ENCODE peak calls at places on chromosomes 13 and 19, in eight cellular contexts. C, Y, Q, O, L, F, X and T are unnamed samples. For H3K27me3, the result is how much of the 10 kb centered on the place peaks cover.

GRCh38 chr19:17931532-17932191 is 1.2 kb upstream of the CCDC124 start:
- DNase-seq in X (no peak), Q (no peak), O (no peak), C (no peak), F (no peak), Y (no peak), L (no peak), T (peak)

GRCh38 chr19:12779162-12779993 is 4.0 kb upstream of the HOOK2 start:
- DNase-seq in Y (peak), L (peak), Q (no peak), X (no peak), F (no peak), O (no peak), C (peak), T (peak)

GRCh38 chr19:12843999-12844732 is 5.9 kb downstream of the MAST1 start:
- DNase-seq in O (no peak), Y (no peak), Q (no peak), L (no peak), X (no peak), F (no peak), C (no peak), T (no peak)

GRCh38 chr19:5693195-5694166 is 3.4 kb downstream of the RPL36 start:
- DNase-seq in Q (no peak), X (no peak), F (no peak), C (peak), Y (no peak), O (no peak), L (no peak), T (no peak)

GRCh38 chr13:29170451-29171082 is 350.4 kb downstream of the MTUS2 start:
- DNase-seq in F (no peak), L (no peak), C (no peak), Q (no peak), X (no peak), Y (no peak), O (no peak), T (no peak)

GRCh38 chr19:21264891-21265290 is 64.3 kb downstream of the ZNF708 start:
- DNase-seq in Y (no peak), Q (no peak), C (no peak), L (no peak), F (no peak), X (no peak), O (no peak), T (no peak)

GRCh38 chr13:21089827-21090226 is 28.4 kb upstream of the LATS2 start:
- DNase-seq in L (no peak), X (no peak), Q (no peak), Y (no peak), C (no peak), F (no peak), O (no peak), T (no peak)

GRCh38 chr13:97388385-97388784 is 45.6 kb upstream of the RAP2A start:
- DNase-seq in F (no peak), L (no peak), O (no peak), C (peak), Q (no peak), Y (no peak), X (no peak), T (no peak)

GRCh38 chr19:38796154-38796553 is 7.2 kb downstream of the LGALS7B start:
- DNase-seq in F (no peak), Q (no peak), C (no peak), L (no peak), O (no peak), Y (no peak), X (no peak), T (no peak)

GRCh38 chr13:102580552-102581169 is 16.1 kb upstream of the TPP2 start:
- DNase-seq in X (no peak), F (peak), Y (peak), L (peak), O (no peak), C (peak), Q (peak), T (peak)

GRCh38 chr13:94640676-94641075 is 39.0 kb downstream of the GPR180 start:
- DNase-seq in O (no peak), X (no peak), Q (no peak), Y (no peak), L (no peak), F (no peak), C (no peak), T (no peak)

GRCh38 chr19:42080764-42081375 is 4.9 kb downstream of the ZNF574 start:
- DNase-seq in Y (no peak), X (no peak), L (no peak), O (no peak), Q (no peak), C (no peak), F (no peak), T (no peak)

GRCh38 chr13:43154839-43155238 is 131.5 kb downstream of the DNAJC15 start:
- DNase-seq in O (no peak), Q (no peak), C (no peak), X (no peak), Y (no peak), F (no peak), L (no peak), T (no peak)

GRCh38 chr19:13262450-13262849 is 112.2 kb downstream of the IER2 start:
- DNase-seq in L (peak), F (peak), C (peak), X (no peak), Y (peak), Q (no peak), O (no peak), T (peak)

GRCh38 chr19:52735734-52736133 is 890 bp upstream of the ZNF611 start:
- DNase-seq in Q (no peak), X (no peak), L (peak), F (no peak), O (no peak), Y (no peak), C (no peak), T (peak)

GRCh38 chr13:39789451-39789850 is 134.0 kb downstream of the COG6 start:
- DNase-seq in Q (no peak), Y (no peak), X (no peak), O (no peak), C (no peak), F (no peak), L (no peak), T (no peak)

GRCh38 chr19:5719274-5719960 is 529 bp downstream of the LONP1 start:
- DNase-seq in F (no peak), O (no peak), X (no peak), Q (no peak), C (no peak), Y (peak), L (no peak), T (peak)

GRCh38 chr13:98345103-98345899 is 168.2 kb upstream of the RNF113B start:
- DNase-seq in C (peak), O (no peak), Q (no peak), Y (no peak), X (no peak), L (no peak), F (no peak), T (no peak)

GRCh38 chr13:113629814-113630213 is 28.2 kb downstream of the ATP4B start:
- DNase-seq in L (no peak), X (no peak), Q (no peak), C (no peak), Y (no peak), F (no peak), O (no peak), T (no peak)

GRCh38 chr13:50400035-50400726 is 384.9 kb downstream of the KCNRG start:
- DNase-seq in X (no peak), O (no peak), L (no peak), Y (no peak), C (no peak), F (no peak), Q (no peak), T (no peak)

GRCh38 chr19:16386619-16387240 is 62.1 kb downstream of the KLF2 start:
- DNase-seq in Q (peak), X (no peak), Y (peak), F (peak), C (peak), L (peak), O (peak), T (peak)

GRCh38 chr13:100722517-100722916 is 47.9 kb upstream of the TMTC4 start:
- DNase-seq in O (no peak), F (no peak), Y (no peak), L (no peak), C (no peak), Q (no peak), X (no peak), T (peak)

GRCh38 chr13:100724568-100724967 is 50.0 kb upstream of the TMTC4 start:
- DNase-seq in O (no peak), X (no peak), Q (no peak), C (no peak), L (no peak), F (no peak), Y (no peak), T (no peak)

GRCh38 chr13:100725472-100725871 is 50.9 kb upstream of the TMTC4 start:
- DNase-seq in F (no peak), C (no peak), X (no peak), Y (no peak), O (no peak), L (no peak), Q (no peak), T (no peak)

DNA sequence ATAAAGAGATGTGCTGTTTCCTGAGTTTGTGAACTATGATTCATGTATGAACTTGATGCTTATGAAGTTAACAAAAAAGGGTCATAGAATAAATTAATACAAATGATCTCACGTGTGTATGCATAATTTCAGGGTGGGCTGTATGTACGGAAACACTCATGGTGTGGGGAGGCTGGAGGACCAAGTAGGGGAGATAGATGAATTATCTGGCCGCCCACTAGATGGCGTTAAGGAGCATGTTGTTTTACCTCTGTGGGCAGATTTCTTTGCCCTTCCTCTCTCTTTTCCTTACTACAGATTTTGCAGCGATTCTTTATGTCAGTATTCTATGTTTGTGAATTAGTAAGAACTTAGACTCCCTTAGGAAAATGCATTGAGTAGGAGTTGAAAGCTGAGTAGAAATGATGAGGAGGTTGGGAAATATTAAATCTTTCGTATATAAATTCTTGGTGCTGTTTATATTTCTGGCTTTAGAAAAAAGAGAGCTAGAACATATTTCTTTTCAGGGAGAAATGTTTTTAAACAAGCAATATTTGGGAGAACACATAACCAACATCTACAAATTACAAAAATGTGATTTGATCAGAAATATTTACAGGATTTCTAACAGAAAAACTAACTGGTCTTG is 47.4 kb upstream of the TMTC4 start:
- DNase-seq in O (peak), L (peak), Y (peak), X (no peak), Q (peak), F (peak), C (peak), T (peak)
- TF ChIP-seq REST in O (no peak), L (no peak), Y (no peak), X (no peak), Q (no peak), F (no peak), C (no peak), T (no peak)

GRCh38 chr19:53978975-53979801 is 12.2 kb upstream of the CACNG6 start:
- DNase-seq in Y (no peak), C (no peak), X (no peak), L (no peak), Q (no peak), O (no peak), F (no peak), T (peak)
- H3K27me3 ChIP-seq in Y (under half), C (under half), X (under half), L (under half), Q (under half), O (under half), F (under half), T (under half)

GRCh38 chr19:3184847-3185481 is 766 bp upstream of the NCLN start:
- DNase-seq in Y (peak), C (peak), Q (no peak), L (no peak), X (no peak), O (no peak), F (no peak), T (peak)

GRCh38 chr19:3187662-3188511 is 2.2 kb downstream of the NCLN start:
- DNase-seq in C (no peak), F (no peak), Y (no peak), Q (no peak), L (no peak), O (no peak), X (no peak), T (no peak)

GRCh38 chr19:3186891-3187661 is 1.3 kb downstream of the NCLN start:
- DNase-seq in L (no peak), C (no peak), F (no peak), Y (peak), Q (no peak), X (no peak), O (no peak), T (no peak)

GRCh38 chr19:3185482-3186376 is at the start of gene NCLN:
- DNase-seq in O (peak), X (peak), L (peak), C (peak), F (peak), Y (peak), Q (peak), T (peak)

DNA sequence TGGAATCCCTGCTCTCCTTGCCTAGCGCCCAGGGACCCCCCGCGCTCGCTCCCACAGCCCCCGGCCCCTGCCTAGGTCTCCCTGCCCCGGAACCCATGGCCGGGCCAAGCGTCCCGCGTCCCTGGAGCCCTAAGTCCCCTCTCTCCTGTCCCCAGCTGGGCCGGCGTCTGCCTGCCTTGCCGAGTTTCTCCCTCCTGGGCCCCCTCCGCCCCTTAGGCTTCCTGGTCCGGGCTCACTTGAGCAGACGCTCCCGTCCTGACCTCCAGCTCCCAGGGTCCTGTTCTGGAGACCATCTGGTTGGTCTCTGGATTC is 603 bp downstream of the NCLN start:
- DNase-seq in F (no peak), Y (peak), C (peak), Q (no peak), O (no peak), X (no peak), L (no peak), T (peak)
- TF ChIP-seq REST in F (no peak), Y (no peak), C (no peak), Q (no peak), O (no peak), X (no peak), L (no peak), T (no peak)

DNA sequence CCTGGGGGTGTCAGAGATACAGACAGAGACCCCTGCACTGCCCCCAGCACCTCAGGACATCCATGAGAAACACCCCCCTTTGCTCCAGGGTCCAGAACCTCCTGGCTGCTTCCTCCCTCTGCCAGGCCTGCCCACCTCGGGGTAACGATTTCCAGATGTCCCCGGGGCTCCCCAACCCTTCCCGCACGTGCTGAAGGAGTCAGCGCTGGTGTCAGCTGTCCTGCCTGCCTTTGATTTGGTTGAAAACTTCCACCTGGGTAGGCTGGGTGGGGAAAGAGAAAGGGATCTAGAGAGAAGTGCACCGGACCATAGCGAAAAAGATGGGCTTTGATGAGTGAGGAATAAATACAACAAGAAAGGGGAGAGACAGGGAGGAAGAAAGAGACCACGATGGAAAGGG is 1.5 kb upstream of the CGB7 start:
- DNase-seq in X (no peak), Q (no peak), O (no peak), F (no peak), Y (no peak), L (no peak), C (peak), T (no peak)
- H3K27me3 ChIP-seq in X (under half), Q (under half), O (half or more), F (under half), Y (half or more), L (half or more), C (under half), T (half or more)